ENCODE peak calls at places on chromosomes 12 and 14, in four cellular contexts. One of them, this sample, is unnamed.

GRCh38 chr14:77580964-77581505 is 35.4 kb downstream of the SPTLC2 start:
- DNase-seq in GM12878: peak
- DNase-seq in H1: no peak
- DNase-seq in K562: no peak
- DNase-seq in this sample: peak

GRCh38 chr12:49121047-49121696 is 10.0 kb downstream of the TUBA1B start:
- DNase-seq in K562: peak
- DNase-seq in GM12878: no peak
- DNase-seq in H1: peak
- DNase-seq in this sample: peak

GRCh38 chr14:59215353-59215752 is 26.9 kb downstream of the DAAM1 start:
- DNase-seq in GM12878: no peak
- DNase-seq in H1: no peak
- DNase-seq in K562: no peak
- DNase-seq in this sample: no peak

GRCh38 chr12:99108924-99109323 is 463.8 kb downstream of the APAF1 start:
- DNase-seq in GM12878: no peak
- DNase-seq in K562: no peak
- DNase-seq in H1: no peak
- DNase-seq in this sample: no peak

GRCh38 chr14:80074905-80075304 is 136.4 kb downstream of the DIO2 start:
- DNase-seq in K562: no peak
- DNase-seq in GM12878: no peak
- DNase-seq in H1: no peak
- DNase-seq in this sample: no peak

GRCh38 chr12:89038831-89039509 is 313.3 kb downstream of the DUSP6 start:
- DNase-seq in K562: no peak
- DNase-seq in H1: no peak
- DNase-seq in GM12878: no peak
- DNase-seq in this sample: no peak

GRCh38 chr12:76299536-76300296 is 48.5 kb downstream of the BBS10 start:
- DNase-seq in H1: no peak
- DNase-seq in GM12878: no peak
- DNase-seq in K562: no peak
- DNase-seq in this sample: no peak

GRCh38 chr12:89185889-89186288 is 166.4 kb downstream of the DUSP6 start:
- DNase-seq in H1: no peak
- DNase-seq in GM12878: no peak
- DNase-seq in K562: no peak
- DNase-seq in this sample: no peak

GRCh38 chr12:130830246-130830551 is 8.9 kb downstream of the STX2 start:
- DNase-seq in GM12878: no peak
- DNase-seq in K562: peak
- DNase-seq in H1: no peak
- DNase-seq in this sample: no peak

GRCh38 chr14:22432348-22432976 is 156.6 kb downstream of the DAD1 start:
- DNase-seq in GM12878: no peak
- DNase-seq in H1: no peak
- DNase-seq in K562: peak
- DNase-seq in this sample: no peak

GRCh38 chr12:82688035-82688501 is 1.4 kb downstream of the TMTC2 start:
- DNase-seq in H1: no peak
- DNase-seq in GM12878: no peak
- DNase-seq in K562: no peak
- DNase-seq in this sample: peak

DNA sequence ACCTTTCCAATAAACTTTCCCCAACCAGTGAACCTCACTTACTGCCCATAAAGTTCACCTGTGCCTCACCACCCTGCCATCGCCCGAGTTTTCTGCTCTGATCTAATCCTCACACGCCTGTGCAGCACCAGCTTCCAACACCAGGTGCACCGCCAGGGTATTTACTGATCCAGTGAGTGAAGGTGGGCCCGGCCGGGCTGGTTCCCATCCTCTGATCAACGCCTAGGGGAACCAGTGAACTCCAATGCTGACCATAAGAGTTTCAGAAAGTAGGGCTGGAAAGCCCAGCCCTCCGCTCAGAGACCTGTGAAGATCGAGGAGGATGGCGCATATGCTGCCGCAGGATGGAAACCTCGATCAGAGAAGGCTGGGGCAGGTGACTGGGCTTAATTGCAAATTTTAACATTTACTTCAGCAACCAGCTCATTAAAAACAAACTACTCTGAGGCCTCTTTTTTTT is 685 bp upstream of the MYL6B start:
- DNase-seq in K562: peak
- DNase-seq in GM12878: no peak
- DNase-seq in H1: peak
- DNase-seq in this sample: peak
- TF ChIP-seq NRF1 in K562: peak
- TF ChIP-seq NRF1 in GM12878: no peak
- TF ChIP-seq NRF1 in H1: no peak
- TF ChIP-seq NRF1 in this sample: no peak

GRCh38 chr12:106066051-106066705 is 72.6 kb downstream of the NUAK1 start:
- DNase-seq in K562: no peak
- DNase-seq in H1: no peak
- DNase-seq in GM12878: no peak
- DNase-seq in this sample: no peak
- TF ChIP-seq NRF1 in K562: no peak
- TF ChIP-seq NRF1 in H1: no peak
- TF ChIP-seq NRF1 in GM12878: no peak
- TF ChIP-seq NRF1 in this sample: no peak

DNA sequence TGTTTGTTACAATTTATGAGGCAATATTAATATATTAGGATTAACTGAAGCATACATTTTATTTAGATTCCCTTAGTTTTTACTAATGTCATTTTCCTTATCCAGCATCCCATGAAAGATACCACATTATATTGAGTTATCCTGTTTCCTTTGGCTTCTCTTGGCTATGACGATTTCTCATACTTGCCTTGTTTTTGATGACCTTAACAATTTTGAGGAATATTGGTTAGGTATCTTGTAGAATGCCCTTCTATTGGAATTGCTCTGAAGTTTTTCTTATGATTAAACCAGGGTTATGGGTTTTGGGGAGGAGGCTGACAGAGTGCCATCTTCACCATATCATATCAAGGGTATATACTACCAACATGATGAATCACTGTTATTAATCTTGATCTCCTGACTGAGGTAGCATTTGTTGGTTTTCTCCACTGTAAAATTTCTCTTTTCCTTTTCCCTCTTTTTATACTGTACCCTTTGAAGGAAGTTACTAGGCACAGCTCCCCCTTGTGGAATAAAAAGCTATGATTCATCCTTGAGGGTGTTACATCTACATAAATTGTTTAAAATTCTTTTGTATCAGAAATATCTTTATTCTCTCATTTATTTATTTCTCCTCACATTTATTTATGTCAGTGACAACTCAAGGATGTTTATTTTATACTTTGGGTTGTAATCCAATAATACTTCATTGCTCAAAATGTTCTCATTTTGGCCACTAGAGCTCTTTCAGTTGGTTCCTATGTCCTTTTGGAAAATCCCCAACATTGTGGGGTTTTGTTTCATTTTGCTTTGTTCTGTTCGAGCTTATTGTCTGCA is 239.0 kb downstream of the SLC16A7 start:
- DNase-seq in GM12878: no peak
- DNase-seq in K562: peak
- DNase-seq in H1: no peak
- DNase-seq in this sample: peak
- TF ChIP-seq NRF1 in GM12878: no peak
- TF ChIP-seq NRF1 in K562: no peak
- TF ChIP-seq NRF1 in H1: no peak
- TF ChIP-seq NRF1 in this sample: no peak

GRCh38 chr14:101359221-101360044 is 201.9 kb upstream of the DIO3 start:
- DNase-seq in K562: no peak
- DNase-seq in GM12878: no peak
- DNase-seq in H1: no peak
- DNase-seq in this sample: no peak
- TF ChIP-seq NRF1 in K562: no peak
- TF ChIP-seq NRF1 in GM12878: no peak
- TF ChIP-seq NRF1 in H1: no peak
- TF ChIP-seq NRF1 in this sample: no peak

DNA sequence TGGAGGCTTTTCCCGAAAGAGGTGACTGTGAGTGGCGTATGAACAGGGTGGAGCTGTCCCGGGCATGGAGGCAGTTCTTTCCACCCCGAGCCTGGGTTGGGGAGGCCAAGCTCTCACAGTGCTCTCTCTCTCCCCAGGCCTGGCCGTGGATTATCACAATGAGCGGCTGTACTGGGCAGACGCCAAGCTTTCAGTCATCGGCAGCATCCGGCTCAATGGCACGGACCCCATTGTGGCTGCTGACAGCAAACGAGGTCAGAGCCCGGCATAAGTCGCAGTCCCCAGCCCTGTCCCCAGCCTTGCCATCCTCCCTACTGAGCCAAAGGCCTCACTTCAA is 7.7 kb upstream of the NXPH4 start:
- DNase-seq in GM12878: no peak
- DNase-seq in K562: no peak
- DNase-seq in H1: no peak
- DNase-seq in this sample: no peak
- TF ChIP-seq NRF1 in GM12878: no peak
- TF ChIP-seq NRF1 in K562: no peak
- TF ChIP-seq NRF1 in H1: no peak
- TF ChIP-seq NRF1 in this sample: no peak